ENCODE peak calls at places on chromosome 3, in four cellular contexts. O, D, F and Z are unnamed samples.

GRCh38 chr3:188361888-188362287 is 207.9 kb downstream of the LPP start:
- DNase-seq in F (no peak), O (no peak), D (no peak), Z (no peak)

GRCh38 chr3:184459355-184459754 is 79.5 kb downstream of the CHRD start:
- DNase-seq in F (no peak), D (peak; percentile 84), O (no peak), Z (no peak)

GRCh38 chr3:185393055-185393454 is 30.1 kb downstream of the MAP3K13 start:
- DNase-seq in O (no peak), F (no peak), D (no peak), Z (no peak)

GRCh38 chr3:150344079-150344478 is 64.0 kb upstream of the TSC22D2 start:
- DNase-seq in F (no peak), D (no peak), O (no peak), Z (no peak)

GRCh38 chr3:135134717-135135116 is 339.7 kb downstream of the EPHB1 start:
- DNase-seq in F (no peak), O (no peak), D (no peak), Z (no peak)

GRCh38 chr3:194255252-194256039 is 95.7 kb downstream of the CPN2 start:
- DNase-seq in D (no peak), F (no peak), O (no peak), Z (peak; percentile 66)

GRCh38 chr3:17039579-17039978 is 154.8 kb downstream of the PLCL2 start:
- DNase-seq in F (no peak), O (no peak), D (peak; percentile 92), Z (peak; percentile 8)

GRCh38 chr3:126758882-126759281 is 54.8 kb downstream of the CHCHD6 start:
- DNase-seq in O (no peak), F (no peak), D (no peak), Z (no peak)

GRCh38 chr3:97687734-97688133 is 76.8 kb upstream of the ARL6 start:
- DNase-seq in O (no peak), D (no peak), F (no peak), Z (no peak)

GRCh38 chr3:111954228-111954990 is 24.4 kb upstream of the ABHD10 start:
- DNase-seq in D (peak; percentile 11), F (no peak), O (no peak), Z (no peak)

GRCh38 chr3:25812644-25813043 is 22.8 kb downstream of the OXSM start:
- DNase-seq in O (no peak), D (no peak), F (no peak), Z (no peak)

GRCh38 chr3:50251220-50251619 is 15.2 kb downstream of the GNAI2 start:
- DNase-seq in O (no peak), F (no peak), D (peak; percentile 94), Z (no peak)

GRCh38 chr3:49972656-49973055 is 32.7 kb downstream of the RBM6 start:
- DNase-seq in O (no peak), F (no peak), D (no peak), Z (no peak)

GRCh38 chr3:39186692-39187151 is 5.7 kb downstream of the XIRP1 start:
- DNase-seq in D (no peak), F (no peak), O (no peak), Z (no peak)

GRCh38 chr3:152738656-152739055 is 96.3 kb upstream of the P2RY1 start:
- DNase-seq in F (no peak), O (no peak), D (no peak), Z (no peak)

GRCh38 chr3:177460100-177460499 is 262.8 kb upstream of the TBL1XR1 start:
- DNase-seq in D (no peak), O (no peak), F (peak; percentile 49), Z (no peak)

GRCh38 chr3:50455133-50455532 is 48.3 kb downstream of the CACNA2D2 start:
- DNase-seq in D (no peak), F (no peak), O (no peak), Z (no peak)

GRCh38 chr3:180548050-180548449 is 53.9 kb upstream of the TTC14 start:
- DNase-seq in O (no peak), D (no peak), F (no peak), Z (no peak)

GRCh38 chr3:131285456-131285855 is 96.1 kb upstream of the NUDT16 start:
- DNase-seq in O (no peak), F (no peak), D (no peak), Z (no peak)

GRCh38 chr3:85783331-85783730 is 824.5 kb downstream of the CADM2 start:
- DNase-seq in O (peak; percentile 11), F (no peak), D (no peak), Z (peak; percentile 20)

GRCh38 chr3:194265505-194265892 is 85.6 kb downstream of the CPN2 start:
- DNase-seq in O (no peak), D (peak; percentile 93), F (peak; percentile 28), Z (peak; percentile 92)

GRCh38 chr3:126474498-126475410 is 937 bp downstream of the ZXDC start:
- DNase-seq in D (peak; percentile 35), F (peak; percentile 75), O (peak; percentile 64), Z (peak; percentile 33)

GRCh38 chr3:56468184-56469106 is at the start of gene ERC2:
- DNase-seq in D (no peak), O (peak; percentile 93), F (peak; percentile 97), Z (peak; percentile 73)

GRCh38 chr3:32310918-32311839 is 72.7 kb downstream of the CMTM8 start:
- DNase-seq in D (no peak), F (no peak), O (no peak), Z (no peak)

GRCh38 chr3:89841041-89841440 is 733.6 kb downstream of the EPHA3 start:
- DNase-seq in D (peak; percentile 16), F (no peak), O (no peak), Z (no peak)

GRCh38 chr3:187809979-187810568 is 64.8 kb upstream of the BCL6 start:
- DNase-seq in F (no peak), O (no peak), D (no peak), Z (no peak)

GRCh38 chr3:135992072-135992471 is 26.5 kb downstream of the PPP2R3A start:
- DNase-seq in F (no peak), O (no peak), D (peak; percentile 92), Z (no peak)

GRCh38 chr3:72181231-72181630 is 396.3 kb upstream of the PROK2 start:
- DNase-seq in D (no peak), F (no peak), O (no peak), Z (no peak)

GRCh38 chr3:197430961-197431910 is 124.5 kb downstream of the BDH1 start:
- DNase-seq in O (no peak), F (no peak), D (peak; percentile 73), Z (no peak)

GRCh38 chr3:87359807-87360206 is 83.4 kb upstream of the POU1F1 start:
- DNase-seq in O (no peak), D (no peak), F (no peak), Z (no peak)

GRCh38 chr3:27847697-27848096 is 125.6 kb upstream of the EOMES start:
- DNase-seq in O (no peak), D (no peak), F (no peak), Z (no peak)

GRCh38 chr3:37989821-37990480 is 635 bp upstream of the VILL start:
- DNase-seq in D (no peak), F (no peak), O (no peak), Z (no peak)

GRCh38 chr3:37990527-37990926 is at the start of gene VILL:
- DNase-seq in F (no peak), D (no peak), O (no peak), Z (peak; percentile 62)

GRCh38 chr3:37987751-37988179 is 2.8 kb upstream of the VILL start:
- DNase-seq in D (peak; percentile 30), F (no peak), O (no peak), Z (no peak)

GRCh38 chr3:37987315-37987697 is 3.3 kb upstream of the VILL start:
- DNase-seq in O (no peak), D (no peak), F (no peak), Z (no peak)

DNA sequence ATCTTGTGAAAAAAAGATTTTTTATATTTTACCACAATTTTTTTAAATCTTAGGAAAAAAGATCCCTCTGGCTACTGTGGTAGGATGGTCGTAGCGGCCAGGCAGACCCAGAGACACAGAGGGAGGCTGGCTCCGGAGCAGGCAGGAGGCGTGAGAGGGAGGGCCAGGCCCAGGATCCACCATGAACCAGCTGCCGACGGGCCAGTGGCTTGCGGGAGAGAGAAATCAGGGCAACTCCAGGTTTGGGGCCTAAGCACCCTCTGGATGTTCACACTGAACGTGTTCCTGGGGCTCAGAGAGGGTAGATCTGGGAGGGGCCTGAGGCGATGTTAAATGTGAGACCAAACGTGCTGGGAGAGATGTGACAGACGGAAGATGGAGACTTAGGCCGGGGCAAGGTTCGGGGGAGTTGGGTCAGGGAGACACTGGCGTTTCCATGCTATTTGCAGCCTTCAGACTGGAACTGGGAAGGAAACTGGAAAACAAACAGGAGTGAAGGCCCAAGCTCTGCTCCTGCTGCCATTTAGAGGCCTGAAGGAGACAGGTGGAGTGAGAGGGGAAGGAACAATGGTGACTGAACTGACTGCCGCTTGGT is 1.6 kb upstream of the VILL start:
- DNase-seq in F (no peak), D (no peak), O (no peak), Z (no peak)
- H3K4me1 ChIP-seq in F (no peaks in the 10 kb centered on the region), D (peaks cover 2% of the 10 kb centered on the region), O (peaks cover 6% of the 10 kb centered on the region), Z (peaks cover 3% of the 10 kb centered on the region)

DNA sequence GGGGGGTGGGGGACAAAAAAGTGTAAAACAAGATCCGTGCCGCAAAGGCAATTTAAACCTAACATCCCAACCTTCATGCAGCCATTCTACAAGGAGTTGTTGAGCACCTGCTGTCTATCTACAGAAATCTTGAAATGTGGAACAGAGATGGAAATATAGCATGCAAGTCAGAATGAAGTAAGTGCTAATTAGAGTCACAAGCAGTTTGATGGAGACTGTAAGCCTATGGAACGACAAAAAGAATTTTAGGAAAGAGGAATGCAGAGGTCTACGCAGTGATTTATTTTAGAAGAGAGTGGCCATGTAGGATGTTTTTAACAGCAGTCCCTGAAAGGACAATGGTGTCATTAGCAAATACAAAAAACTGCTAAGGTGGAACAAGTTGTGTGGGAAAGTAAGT is 846 bp upstream of the DCBLD2 start:
- DNase-seq in O (no peak), D (no peak), F (no peak), Z (peak; percentile 10)
- H3K4me1 ChIP-seq in O (peaks cover 32% of the 10 kb centered on the region), D (peaks cover 2% of the 10 kb centered on the region), F (peaks cover 35% of the 10 kb centered on the region), Z (peaks cover 4% of the 10 kb centered on the region)

GRCh38 chr3:12758025-12758830 is 831 bp downstream of the TMEM40 start:
- DNase-seq in F (no peak), D (peak; percentile 67), O (peak; percentile 45), Z (peak; percentile 31)

GRCh38 chr3:12756185-12756584 is 2.9 kb downstream of the TMEM40 start:
- DNase-seq in O (no peak), D (no peak), F (no peak), Z (no peak)

GRCh38 chr3:12756635-12757034 is 2.4 kb downstream of the TMEM40 start:
- DNase-seq in O (no peak), D (no peak), F (no peak), Z (no peak)

GRCh38 chr3:12759693-12760565 is 870 bp upstream of the TMEM40 start:
- DNase-seq in O (no peak), F (no peak), D (no peak), Z (no peak)

DNA sequence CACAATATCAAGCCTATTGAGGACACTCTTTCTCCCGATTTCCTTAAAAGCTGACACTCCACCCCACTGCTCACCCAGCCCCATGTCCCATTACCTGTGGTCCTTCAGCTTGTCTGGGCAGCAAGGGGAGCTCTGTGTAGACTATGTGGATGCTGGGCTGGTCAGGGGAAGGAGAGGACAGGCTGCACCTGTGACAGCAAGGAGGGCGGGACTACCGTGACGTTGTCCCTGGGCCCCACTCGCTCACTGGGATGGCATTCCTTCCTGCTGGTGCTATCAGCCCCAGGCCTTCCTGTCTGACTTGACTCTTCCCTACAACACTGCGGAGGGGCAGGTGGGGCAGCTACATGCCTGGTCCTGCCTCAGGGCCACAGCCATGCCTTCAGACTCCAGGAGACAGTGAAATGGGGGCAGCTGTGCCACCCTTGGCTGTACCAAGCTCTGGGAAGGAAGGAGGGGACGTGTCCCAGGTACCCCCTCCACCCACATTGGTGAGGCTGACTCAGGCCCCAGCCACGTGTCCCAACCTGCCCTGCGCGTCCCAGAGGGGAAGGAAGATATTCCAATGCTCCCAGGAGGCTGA is at the start of gene TMEM40:
- DNase-seq in O (peak; percentile 17), F (no peak), D (no peak), Z (peak; percentile 39)
- H3K4me1 ChIP-seq in O (peaks cover 38% of the 10 kb centered on the region), F (peaks cover 4% of the 10 kb centered on the region), D (peaks cover 18% of the 10 kb centered on the region), Z (peaks cover 29% of the 10 kb centered on the region)

GRCh38 chr3:46934508-46935167 is 41.9 kb downstream of the CCDC12 start:
- DNase-seq in O (peak; percentile 63), F (no peak), D (no peak), Z (peak; percentile 32)
- H3K4me1 ChIP-seq in O (peaks cover 60% of the 10 kb centered on the region), F (peaks cover 7% of the 10 kb centered on the region), D (peaks cover 56% of the 10 kb centered on the region), Z (peaks cover 37% of the 10 kb centered on the region)